ENCODE peak calls at places on chromosome 10, in ten cellular contexts. One of them, this sample, is unnamed.

GRCh38 chr10:22429146-22429545 is 83.8 kb downstream of the SPAG6 start:
- DNase-seq in Calu3: no peak
- DNase-seq in DMS153: no peak
- DNase-seq in CD8-positive, alpha-beta T cell: no peak
- DNase-seq in SW 1271: no peak
- DNase-seq in anterior cingulate cortex: no peak
- DNase-seq in stimulated activated naive CD4-positive, alpha-beta T cell: no peak
- DNase-seq in cardiac muscle cell: no peak
- DNase-seq in GM12865: no peak
- DNase-seq in GM18507: no peak
- DNase-seq in this sample: no peak

GRCh38 chr10:107487284-107487683 is 322.8 kb upstream of the SORCS1 start:
- DNase-seq in Calu3: no peak
- DNase-seq in DMS153: no peak
- DNase-seq in CD8-positive, alpha-beta T cell: no peak
- DNase-seq in SW 1271: no peak
- DNase-seq in anterior cingulate cortex: no peak
- DNase-seq in stimulated activated naive CD4-positive, alpha-beta T cell: no peak
- DNase-seq in cardiac muscle cell: no peak
- DNase-seq in GM12865: no peak
- DNase-seq in GM18507: no peak
- DNase-seq in this sample: no peak

GRCh38 chr10:53477313-53477675 is 704.7 kb upstream of the MBL2 start:
- DNase-seq in Calu3: no peak
- DNase-seq in DMS153: no peak
- DNase-seq in CD8-positive, alpha-beta T cell: no peak
- DNase-seq in SW 1271: no peak
- DNase-seq in anterior cingulate cortex: no peak
- DNase-seq in stimulated activated naive CD4-positive, alpha-beta T cell: no peak
- DNase-seq in cardiac muscle cell: no peak
- DNase-seq in GM12865: no peak
- DNase-seq in GM18507: no peak
- DNase-seq in this sample: no peak

GRCh38 chr10:29412452-29413004 is 123.7 kb downstream of the LYZL1 start:
- DNase-seq in Calu3: no peak
- DNase-seq in DMS153: no peak
- DNase-seq in CD8-positive, alpha-beta T cell: no peak
- DNase-seq in SW 1271: no peak
- DNase-seq in anterior cingulate cortex: no peak
- DNase-seq in stimulated activated naive CD4-positive, alpha-beta T cell: no peak
- DNase-seq in cardiac muscle cell: peak; percentile 51
- DNase-seq in GM12865: no peak
- DNase-seq in GM18507: no peak
- DNase-seq in this sample: no peak

GRCh38 chr10:5310914-5311313 is 53.9 kb upstream of the UCN3 start:
- DNase-seq in Calu3: no peak
- DNase-seq in DMS153: no peak
- DNase-seq in CD8-positive, alpha-beta T cell: no peak
- DNase-seq in SW 1271: no peak
- DNase-seq in anterior cingulate cortex: no peak
- DNase-seq in stimulated activated naive CD4-positive, alpha-beta T cell: no peak
- DNase-seq in cardiac muscle cell: no peak
- DNase-seq in GM12865: no peak
- DNase-seq in GM18507: no peak
- DNase-seq in this sample: no peak

GRCh38 chr10:15725603-15726002 is 5.9 kb upstream of the ITGA8 start:
- DNase-seq in Calu3: peak; percentile 25
- DNase-seq in DMS153: no peak
- DNase-seq in CD8-positive, alpha-beta T cell: no peak
- DNase-seq in SW 1271: no peak
- DNase-seq in anterior cingulate cortex: no peak
- DNase-seq in stimulated activated naive CD4-positive, alpha-beta T cell: no peak
- DNase-seq in cardiac muscle cell: peak; percentile 77
- DNase-seq in GM12865: peak; percentile 36
- DNase-seq in GM18507: no peak
- DNase-seq in this sample: peak; percentile 3

GRCh38 chr10:88986549-88987242 is 3.9 kb upstream of the FAS start:
- DNase-seq in Calu3: peak; percentile 34
- DNase-seq in DMS153: no peak
- DNase-seq in CD8-positive, alpha-beta T cell: no peak
- DNase-seq in SW 1271: no peak
- DNase-seq in anterior cingulate cortex: peak; percentile 1
- DNase-seq in stimulated activated naive CD4-positive, alpha-beta T cell: no peak
- DNase-seq in cardiac muscle cell: peak; percentile 66
- DNase-seq in GM12865: peak; percentile 57
- DNase-seq in GM18507: no peak
- DNase-seq in this sample: no peak

GRCh38 chr10:59454289-59454919 is 92.1 kb upstream of the FAM13C start:
- DNase-seq in Calu3: no peak
- DNase-seq in DMS153: no peak
- DNase-seq in CD8-positive, alpha-beta T cell: no peak
- DNase-seq in SW 1271: no peak
- DNase-seq in anterior cingulate cortex: no peak
- DNase-seq in stimulated activated naive CD4-positive, alpha-beta T cell: no peak
- DNase-seq in cardiac muscle cell: no peak
- DNase-seq in GM12865: no peak
- DNase-seq in GM18507: no peak
- DNase-seq in this sample: no peak

GRCh38 chr10:33331020-33331557 is 3.4 kb downstream of the NRP1 start:
- DNase-seq in Calu3: no peak
- DNase-seq in DMS153: no peak
- DNase-seq in CD8-positive, alpha-beta T cell: no peak
- DNase-seq in SW 1271: no peak
- DNase-seq in anterior cingulate cortex: no peak
- DNase-seq in stimulated activated naive CD4-positive, alpha-beta T cell: no peak
- DNase-seq in cardiac muscle cell: no peak
- DNase-seq in GM12865: no peak
- DNase-seq in GM18507: no peak
- DNase-seq in this sample: no peak

GRCh38 chr10:44352316-44353127 is 32.4 kb downstream of the CXCL12 start:
- DNase-seq in Calu3: no peak
- DNase-seq in DMS153: no peak
- DNase-seq in CD8-positive, alpha-beta T cell: no peak
- DNase-seq in SW 1271: no peak
- DNase-seq in anterior cingulate cortex: no peak
- DNase-seq in stimulated activated naive CD4-positive, alpha-beta T cell: no peak
- DNase-seq in cardiac muscle cell: peak; percentile 87
- DNase-seq in GM12865: no peak
- DNase-seq in GM18507: no peak
- DNase-seq in this sample: no peak

GRCh38 chr10:32004161-32004591 is 52.0 kb downstream of the KIF5B start:
- DNase-seq in Calu3: no peak
- DNase-seq in DMS153: no peak
- DNase-seq in CD8-positive, alpha-beta T cell: no peak
- DNase-seq in SW 1271: no peak
- DNase-seq in anterior cingulate cortex: peak; percentile 45
- DNase-seq in stimulated activated naive CD4-positive, alpha-beta T cell: no peak
- DNase-seq in cardiac muscle cell: no peak
- DNase-seq in GM12865: no peak
- DNase-seq in GM18507: no peak
- DNase-seq in this sample: no peak

GRCh38 chr10:127405221-127405620 is 143.9 kb upstream of the NPS start:
- DNase-seq in Calu3: no peak
- DNase-seq in DMS153: no peak
- DNase-seq in CD8-positive, alpha-beta T cell: no peak
- DNase-seq in SW 1271: no peak
- DNase-seq in anterior cingulate cortex: no peak
- DNase-seq in stimulated activated naive CD4-positive, alpha-beta T cell: no peak
- DNase-seq in cardiac muscle cell: peak; percentile 49
- DNase-seq in GM12865: no peak
- DNase-seq in GM18507: no peak
- DNase-seq in this sample: no peak

GRCh38 chr10:92387289-92387940 is 96.4 kb downstream of the MARCHF5 start:
- DNase-seq in Calu3: peak; percentile 50
- DNase-seq in DMS153: no peak
- DNase-seq in CD8-positive, alpha-beta T cell: no peak
- DNase-seq in SW 1271: no peak
- DNase-seq in anterior cingulate cortex: no peak
- DNase-seq in stimulated activated naive CD4-positive, alpha-beta T cell: no peak
- DNase-seq in cardiac muscle cell: peak; percentile 74
- DNase-seq in GM12865: peak; percentile 63
- DNase-seq in GM18507: peak; percentile 15
- DNase-seq in this sample: peak; percentile 28

GRCh38 chr10:133070810-133071209 is 16.9 kb upstream of the ADGRA1 start:
- DNase-seq in Calu3: no peak
- DNase-seq in DMS153: no peak
- DNase-seq in CD8-positive, alpha-beta T cell: no peak
- DNase-seq in SW 1271: no peak
- DNase-seq in anterior cingulate cortex: no peak
- DNase-seq in stimulated activated naive CD4-positive, alpha-beta T cell: no peak
- DNase-seq in cardiac muscle cell: no peak
- DNase-seq in GM12865: no peak
- DNase-seq in GM18507: no peak
- DNase-seq in this sample: no peak

GRCh38 chr10:42938351-42938750 is 138.5 kb upstream of the RET start:
- DNase-seq in Calu3: no peak
- DNase-seq in DMS153: no peak
- DNase-seq in CD8-positive, alpha-beta T cell: no peak
- DNase-seq in SW 1271: no peak
- DNase-seq in anterior cingulate cortex: no peak
- DNase-seq in stimulated activated naive CD4-positive, alpha-beta T cell: no peak
- DNase-seq in cardiac muscle cell: no peak
- DNase-seq in GM12865: no peak
- DNase-seq in GM18507: no peak
- DNase-seq in this sample: no peak

GRCh38 chr10:79444243-79445119 is 943 bp downstream of the ZCCHC24 start:
- DNase-seq in Calu3: peak; percentile 61
- DNase-seq in DMS153: no peak
- DNase-seq in CD8-positive, alpha-beta T cell: peak; percentile 25
- DNase-seq in SW 1271: no peak
- DNase-seq in anterior cingulate cortex: peak; percentile 50
- DNase-seq in stimulated activated naive CD4-positive, alpha-beta T cell: peak; percentile 44
- DNase-seq in cardiac muscle cell: peak; percentile 75
- DNase-seq in GM12865: peak; percentile 51
- DNase-seq in GM18507: no peak
- DNase-seq in this sample: no peak

GRCh38 chr10:4059471-4060138 is 274.6 kb upstream of the KLF6 start:
- DNase-seq in Calu3: no peak
- DNase-seq in DMS153: no peak
- DNase-seq in CD8-positive, alpha-beta T cell: peak; percentile 7
- DNase-seq in SW 1271: no peak
- DNase-seq in anterior cingulate cortex: no peak
- DNase-seq in stimulated activated naive CD4-positive, alpha-beta T cell: no peak
- DNase-seq in cardiac muscle cell: no peak
- DNase-seq in GM12865: no peak
- DNase-seq in GM18507: no peak
- DNase-seq in this sample: no peak

GRCh38 chr10:104577861-104578480 is 63.1 kb upstream of the SORCS3 start:
- DNase-seq in Calu3: no peak
- DNase-seq in DMS153: no peak
- DNase-seq in CD8-positive, alpha-beta T cell: no peak
- DNase-seq in SW 1271: no peak
- DNase-seq in anterior cingulate cortex: no peak
- DNase-seq in stimulated activated naive CD4-positive, alpha-beta T cell: no peak
- DNase-seq in cardiac muscle cell: peak; percentile 22
- DNase-seq in GM12865: no peak
- DNase-seq in GM18507: no peak
- DNase-seq in this sample: no peak

GRCh38 chr10:74371696-74372095 is 220.7 kb downstream of the ADK start:
- DNase-seq in Calu3: no peak
- DNase-seq in DMS153: no peak
- DNase-seq in CD8-positive, alpha-beta T cell: no peak
- DNase-seq in SW 1271: no peak
- DNase-seq in anterior cingulate cortex: no peak
- DNase-seq in stimulated activated naive CD4-positive, alpha-beta T cell: no peak
- DNase-seq in cardiac muscle cell: peak; percentile 72
- DNase-seq in GM12865: no peak
- DNase-seq in GM18507: no peak
- DNase-seq in this sample: no peak

GRCh38 chr10:64760371-64760770 is 1239.2 kb downstream of the REEP3 start:
- DNase-seq in Calu3: no peak
- DNase-seq in DMS153: no peak
- DNase-seq in CD8-positive, alpha-beta T cell: no peak
- DNase-seq in SW 1271: no peak
- DNase-seq in anterior cingulate cortex: no peak
- DNase-seq in stimulated activated naive CD4-positive, alpha-beta T cell: no peak
- DNase-seq in cardiac muscle cell: peak; percentile 2
- DNase-seq in GM12865: no peak
- DNase-seq in GM18507: no peak
- DNase-seq in this sample: no peak

GRCh38 chr10:13414855-13415254 is 66.8 kb upstream of the SEPHS1 start:
- DNase-seq in Calu3: peak; percentile 54
- DNase-seq in DMS153: no peak
- DNase-seq in CD8-positive, alpha-beta T cell: no peak
- DNase-seq in SW 1271: no peak
- DNase-seq in anterior cingulate cortex: no peak
- DNase-seq in stimulated activated naive CD4-positive, alpha-beta T cell: no peak
- DNase-seq in cardiac muscle cell: peak; percentile 39
- DNase-seq in GM12865: peak; percentile 10
- DNase-seq in GM18507: no peak
- DNase-seq in this sample: no peak

GRCh38 chr10:96991313-96991841 is 159.3 kb downstream of the LCOR start:
- DNase-seq in Calu3: no peak
- DNase-seq in DMS153: no peak
- DNase-seq in CD8-positive, alpha-beta T cell: no peak
- DNase-seq in SW 1271: no peak
- DNase-seq in anterior cingulate cortex: no peak
- DNase-seq in stimulated activated naive CD4-positive, alpha-beta T cell: no peak
- DNase-seq in cardiac muscle cell: peak; percentile 33
- DNase-seq in GM12865: peak; percentile 86
- DNase-seq in GM18507: no peak
- DNase-seq in this sample: no peak

GRCh38 chr10:27223964-27224363 is 16.6 kb downstream of the ACBD5 start:
- DNase-seq in Calu3: peak; percentile 53
- DNase-seq in DMS153: no peak
- DNase-seq in CD8-positive, alpha-beta T cell: peak; percentile 23
- DNase-seq in SW 1271: no peak
- DNase-seq in anterior cingulate cortex: no peak
- DNase-seq in stimulated activated naive CD4-positive, alpha-beta T cell: peak; percentile 29
- DNase-seq in cardiac muscle cell: peak; percentile 62
- DNase-seq in GM12865: peak; percentile 56
- DNase-seq in GM18507: no peak
- DNase-seq in this sample: peak; percentile 5

GRCh38 chr10:42941790-42942189 is 135.1 kb upstream of the RET start:
- DNase-seq in Calu3: no peak
- DNase-seq in DMS153: no peak
- DNase-seq in CD8-positive, alpha-beta T cell: no peak
- DNase-seq in SW 1271: no peak
- DNase-seq in anterior cingulate cortex: no peak
- DNase-seq in stimulated activated naive CD4-positive, alpha-beta T cell: no peak
- DNase-seq in cardiac muscle cell: no peak
- DNase-seq in GM12865: no peak
- DNase-seq in GM18507: no peak
- DNase-seq in this sample: no peak

GRCh38 chr10:96496281-96496925 is 17.3 kb downstream of the TLL2 start:
- DNase-seq in Calu3: no peak
- DNase-seq in DMS153: no peak
- DNase-seq in CD8-positive, alpha-beta T cell: no peak
- DNase-seq in SW 1271: no peak
- DNase-seq in anterior cingulate cortex: no peak
- DNase-seq in stimulated activated naive CD4-positive, alpha-beta T cell: no peak
- DNase-seq in cardiac muscle cell: peak; percentile 55
- DNase-seq in GM12865: peak; percentile 11
- DNase-seq in GM18507: no peak
- DNase-seq in this sample: no peak

GRCh38 chr10:84156768-84157167 is 16.8 kb upstream of the GPR15LG start:
- DNase-seq in Calu3: no peak
- DNase-seq in DMS153: no peak
- DNase-seq in CD8-positive, alpha-beta T cell: peak; percentile 17
- DNase-seq in SW 1271: no peak
- DNase-seq in anterior cingulate cortex: no peak
- DNase-seq in stimulated activated naive CD4-positive, alpha-beta T cell: no peak
- DNase-seq in cardiac muscle cell: peak; percentile 13
- DNase-seq in GM12865: peak; percentile 53
- DNase-seq in GM18507: no peak
- DNase-seq in this sample: no peak

GRCh38 chr10:20195076-20195475 is 378.8 kb downstream of the PLXDC2 start:
- DNase-seq in Calu3: no peak
- DNase-seq in DMS153: no peak
- DNase-seq in CD8-positive, alpha-beta T cell: no peak
- DNase-seq in SW 1271: no peak
- DNase-seq in anterior cingulate cortex: no peak
- DNase-seq in stimulated activated naive CD4-positive, alpha-beta T cell: no peak
- DNase-seq in cardiac muscle cell: no peak
- DNase-seq in GM12865: no peak
- DNase-seq in GM18507: no peak
- DNase-seq in this sample: no peak

GRCh38 chr10:5522913-5523560 is 1.7 kb upstream of the CALML3 start:
- DNase-seq in Calu3: no peak
- DNase-seq in DMS153: no peak
- DNase-seq in CD8-positive, alpha-beta T cell: no peak
- DNase-seq in SW 1271: no peak
- DNase-seq in anterior cingulate cortex: no peak
- DNase-seq in stimulated activated naive CD4-positive, alpha-beta T cell: no peak
- DNase-seq in cardiac muscle cell: no peak
- DNase-seq in GM12865: no peak
- DNase-seq in GM18507: no peak
- DNase-seq in this sample: no peak